ENCODE peak calls at places on chromosome 14, in four cellular contexts. One of them, this sample, is unnamed.

GRCh38 chr14:78319826-78320635 is 149.9 kb downstream of the NRXN3 start:
- DNase-seq in A549: no peak
- DNase-seq in fibroblast of lung: no peak
- DNase-seq in GM23338: no peak
- DNase-seq in this sample: no peak

GRCh38 chr14:105890474-105891220 is 364.3 kb downstream of the TMEM121 start:
- DNase-seq in GM23338: no peak
- DNase-seq in fibroblast of lung: no peak
- DNase-seq in A549: no peak
- DNase-seq in this sample: no peak

GRCh38 chr14:26282578-26282977 is 315.3 kb downstream of the NOVA1 start:
- DNase-seq in fibroblast of lung: no peak
- DNase-seq in GM23338: no peak
- DNase-seq in A549: no peak
- DNase-seq in this sample: no peak

GRCh38 chr14:91387135-91387849 is 30.3 kb downstream of the CCDC88C start:
- DNase-seq in A549: no peak
- DNase-seq in GM23338: no peak
- DNase-seq in fibroblast of lung: peak
- DNase-seq in this sample: peak

GRCh38 chr14:106872619-106873446 is 1346.5 kb downstream of the TMEM121 start:
- DNase-seq in fibroblast of lung: no peak
- DNase-seq in GM23338: peak
- DNase-seq in A549: peak
- DNase-seq in this sample: no peak

GRCh38 chr14:31380106-31380505 is 40.2 kb downstream of the HEATR5A start:
- DNase-seq in fibroblast of lung: no peak
- DNase-seq in A549: no peak
- DNase-seq in GM23338: no peak
- DNase-seq in this sample: peak

GRCh38 chr14:81382517-81383225 is 17.5 kb downstream of the STON2 start:
- DNase-seq in fibroblast of lung: no peak
- DNase-seq in GM23338: no peak
- DNase-seq in A549: no peak
- DNase-seq in this sample: peak

GRCh38 chr14:55131782-55132181 is 2.7 kb downstream of the LGALS3 start:
- DNase-seq in A549: no peak
- DNase-seq in fibroblast of lung: no peak
- DNase-seq in GM23338: no peak
- DNase-seq in this sample: no peak

GRCh38 chr14:74401504-74402241 is 24.3 kb downstream of the SYNDIG1L start:
- DNase-seq in GM23338: peak
- DNase-seq in fibroblast of lung: no peak
- DNase-seq in A549: no peak
- DNase-seq in this sample: no peak

GRCh38 chr14:33508663-33509062 is 442.2 kb downstream of the EGLN3 start:
- DNase-seq in fibroblast of lung: no peak
- DNase-seq in GM23338: no peak
- DNase-seq in A549: no peak
- DNase-seq in this sample: peak

GRCh38 chr14:74400919-74401503 is 25.0 kb downstream of the SYNDIG1L start:
- DNase-seq in A549: no peak
- DNase-seq in GM23338: peak
- DNase-seq in fibroblast of lung: no peak
- DNase-seq in this sample: no peak

GRCh38 chr14:79551591-79551990 is 659.7 kb downstream of the DIO2 start:
- DNase-seq in A549: no peak
- DNase-seq in fibroblast of lung: no peak
- DNase-seq in GM23338: no peak
- DNase-seq in this sample: no peak

DNA sequence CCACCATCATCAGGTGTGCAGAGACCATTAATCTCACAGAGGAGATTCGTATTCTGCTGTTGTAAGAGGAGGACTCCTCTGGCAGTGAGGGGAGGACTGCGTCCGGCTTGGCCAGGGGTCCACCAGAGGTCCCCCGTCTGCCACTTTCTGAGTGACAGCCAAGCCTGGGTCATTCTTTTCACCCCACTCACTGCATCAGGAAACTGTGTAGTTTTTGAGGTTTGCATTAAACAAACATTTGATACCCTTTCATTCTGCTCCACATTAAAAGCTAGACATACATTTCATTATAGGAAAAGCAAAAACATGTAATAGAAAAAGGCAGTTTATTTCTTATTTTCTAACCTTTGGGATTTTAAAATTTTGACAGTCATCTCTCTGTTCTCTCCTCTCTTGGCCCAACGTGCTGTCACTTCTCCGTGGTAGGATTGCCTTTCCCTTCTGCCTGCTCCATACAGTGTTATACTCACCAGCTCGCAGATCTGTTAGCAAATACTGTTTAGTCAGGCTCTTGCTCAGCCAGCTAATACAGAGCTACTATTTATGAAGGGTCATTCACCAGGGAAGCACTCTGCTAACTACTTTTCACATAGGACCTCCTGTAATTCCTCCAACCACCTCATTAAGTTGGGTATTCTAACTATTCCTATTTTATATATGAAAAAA is 99.3 kb downstream of the PELI2 start:
- DNase-seq in A549: no peak
- DNase-seq in GM23338: no peak
- DNase-seq in fibroblast of lung: no peak
- DNase-seq in this sample: no peak
- H3K4me2 ChIP-seq in A549: no peak
- H3K4me2 ChIP-seq in GM23338: no peak
- H3K4me2 ChIP-seq in fibroblast of lung: no peak
- H3K4me2 ChIP-seq in this sample: peak

GRCh38 chr14:22390824-22391461 is 198.1 kb downstream of the DAD1 start:
- DNase-seq in fibroblast of lung: no peak
- DNase-seq in GM23338: no peak
- DNase-seq in A549: peak
- DNase-seq in this sample: no peak

GRCh38 chr14:22386924-22387775 is 201.9 kb downstream of the DAD1 start:
- DNase-seq in GM23338: peak
- DNase-seq in A549: peak
- DNase-seq in fibroblast of lung: peak
- DNase-seq in this sample: peak

GRCh38 chr14:22390195-22390594 is 198.8 kb downstream of the DAD1 start:
- DNase-seq in A549: no peak
- DNase-seq in GM23338: no peak
- DNase-seq in fibroblast of lung: no peak
- DNase-seq in this sample: no peak

GRCh38 chr14:22387776-22388241 is 201.2 kb downstream of the DAD1 start:
- DNase-seq in GM23338: peak
- DNase-seq in fibroblast of lung: no peak
- DNase-seq in A549: no peak
- DNase-seq in this sample: peak

GRCh38 chr14:22388669-22389625 is 200.1 kb downstream of the DAD1 start:
- DNase-seq in A549: peak
- DNase-seq in GM23338: no peak
- DNase-seq in fibroblast of lung: peak
- DNase-seq in this sample: peak
- H3K4me2 ChIP-seq in A549: peak
- H3K4me2 ChIP-seq in GM23338: no peak
- H3K4me2 ChIP-seq in fibroblast of lung: no peak
- H3K4me2 ChIP-seq in this sample: peak

GRCh38 chr14:53153702-53154112 is 584 bp upstream of the DDHD1 start:
- DNase-seq in A549: no peak
- DNase-seq in fibroblast of lung: no peak
- DNase-seq in GM23338: no peak
- DNase-seq in this sample: no peak
- H3K4me2 ChIP-seq in A549: peak
- H3K4me2 ChIP-seq in fibroblast of lung: no peak
- H3K4me2 ChIP-seq in GM23338: peak
- H3K4me2 ChIP-seq in this sample: peak

GRCh38 chr14:36658091-36659009 is 3.3 kb upstream of the PAX9 start:
- DNase-seq in A549: no peak
- DNase-seq in fibroblast of lung: no peak
- DNase-seq in GM23338: peak
- DNase-seq in this sample: no peak
- H3K4me2 ChIP-seq in A549: no peak
- H3K4me2 ChIP-seq in fibroblast of lung: no peak
- H3K4me2 ChIP-seq in GM23338: peak
- H3K4me2 ChIP-seq in this sample: peak

DNA sequence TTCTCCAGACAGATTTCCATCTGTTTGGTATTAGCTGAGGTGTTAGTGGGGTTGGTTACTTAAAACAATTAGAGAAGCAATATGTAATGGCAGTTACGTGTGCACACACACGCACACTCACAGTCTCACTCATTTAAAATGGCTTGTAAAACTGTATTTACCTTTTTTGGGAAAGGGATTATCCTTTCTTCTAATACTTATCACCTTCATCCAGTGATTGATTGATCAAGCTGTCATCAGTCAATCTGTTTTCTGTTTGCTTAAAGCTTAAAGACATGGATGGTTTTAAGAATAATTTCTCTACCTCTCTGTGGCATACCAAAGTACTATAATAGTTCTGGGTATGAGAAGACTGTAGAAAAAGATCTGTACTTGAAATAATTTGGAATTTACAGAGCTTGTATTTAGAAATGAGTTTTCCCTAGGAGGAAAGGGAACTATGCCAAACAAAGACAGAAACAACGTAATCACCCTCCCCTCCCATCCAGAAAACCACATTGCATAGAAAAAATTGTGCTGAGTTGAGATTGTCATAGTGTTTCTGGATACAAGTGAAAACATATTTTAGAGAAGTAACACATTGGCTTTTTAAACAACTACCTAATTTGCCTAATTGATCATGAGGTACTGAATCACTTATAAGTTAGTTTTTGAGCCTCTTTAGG is 455.8 kb downstream of the PCNX1 start:
- DNase-seq in A549: no peak
- DNase-seq in fibroblast of lung: peak
- DNase-seq in GM23338: no peak
- DNase-seq in this sample: peak
- H3K4me2 ChIP-seq in A549: no peak
- H3K4me2 ChIP-seq in fibroblast of lung: peak
- H3K4me2 ChIP-seq in GM23338: no peak
- H3K4me2 ChIP-seq in this sample: peak

GRCh38 chr14:96602186-96602585 is 100.0 kb downstream of the PAPOLA start:
- DNase-seq in fibroblast of lung: no peak
- DNase-seq in A549: no peak
- DNase-seq in GM23338: no peak
- DNase-seq in this sample: no peak

GRCh38 chr14:96599076-96599475 is 96.9 kb downstream of the PAPOLA start:
- DNase-seq in A549: no peak
- DNase-seq in fibroblast of lung: no peak
- DNase-seq in GM23338: no peak
- DNase-seq in this sample: no peak

GRCh38 chr14:96598332-96598928 is 96.2 kb downstream of the PAPOLA start:
- DNase-seq in GM23338: no peak
- DNase-seq in fibroblast of lung: no peak
- DNase-seq in A549: no peak
- DNase-seq in this sample: no peak

GRCh38 chr14:96597680-96598079 is 95.5 kb downstream of the PAPOLA start:
- DNase-seq in A549: no peak
- DNase-seq in fibroblast of lung: no peak
- DNase-seq in GM23338: no peak
- DNase-seq in this sample: no peak

GRCh38 chr14:96603350-96604255 is 101.4 kb downstream of the PAPOLA start:
- DNase-seq in fibroblast of lung: no peak
- DNase-seq in GM23338: no peak
- DNase-seq in A549: no peak
- DNase-seq in this sample: no peak
- H3K4me2 ChIP-seq in fibroblast of lung: no peak
- H3K4me2 ChIP-seq in GM23338: no peak
- H3K4me2 ChIP-seq in A549: no peak
- H3K4me2 ChIP-seq in this sample: no peak

GRCh38 chr14:50447491-50447890 is 50.8 kb upstream of the CDKL1 start:
- DNase-seq in GM23338: no peak
- DNase-seq in fibroblast of lung: no peak
- DNase-seq in A549: no peak
- DNase-seq in this sample: peak
- H3K4me2 ChIP-seq in GM23338: no peak
- H3K4me2 ChIP-seq in fibroblast of lung: no peak
- H3K4me2 ChIP-seq in A549: peak
- H3K4me2 ChIP-seq in this sample: no peak

DNA sequence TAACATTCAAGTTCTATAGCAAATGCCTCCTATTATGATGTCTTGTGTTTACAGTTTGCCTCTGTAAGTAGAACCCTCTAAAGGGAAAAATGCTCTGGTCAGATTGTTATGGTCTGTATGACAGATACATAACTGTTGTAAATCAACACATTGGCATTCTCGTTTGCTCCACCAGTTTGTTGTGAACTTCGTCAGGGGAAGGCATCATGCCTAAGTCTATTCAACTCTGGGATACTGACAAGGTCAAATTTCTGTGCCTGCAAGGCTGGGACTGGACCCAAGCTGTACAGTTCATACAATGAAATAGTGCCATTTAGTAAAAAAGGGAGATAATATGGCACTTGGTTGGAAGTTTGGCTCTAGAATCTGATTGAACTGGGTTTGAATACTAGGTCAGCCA is 392.3 kb downstream of the RAD51B start:
- DNase-seq in A549: no peak
- DNase-seq in fibroblast of lung: peak
- DNase-seq in GM23338: no peak
- DNase-seq in this sample: no peak
- H3K4me2 ChIP-seq in A549: no peak
- H3K4me2 ChIP-seq in fibroblast of lung: no peak
- H3K4me2 ChIP-seq in GM23338: no peak
- H3K4me2 ChIP-seq in this sample: no peak

DNA sequence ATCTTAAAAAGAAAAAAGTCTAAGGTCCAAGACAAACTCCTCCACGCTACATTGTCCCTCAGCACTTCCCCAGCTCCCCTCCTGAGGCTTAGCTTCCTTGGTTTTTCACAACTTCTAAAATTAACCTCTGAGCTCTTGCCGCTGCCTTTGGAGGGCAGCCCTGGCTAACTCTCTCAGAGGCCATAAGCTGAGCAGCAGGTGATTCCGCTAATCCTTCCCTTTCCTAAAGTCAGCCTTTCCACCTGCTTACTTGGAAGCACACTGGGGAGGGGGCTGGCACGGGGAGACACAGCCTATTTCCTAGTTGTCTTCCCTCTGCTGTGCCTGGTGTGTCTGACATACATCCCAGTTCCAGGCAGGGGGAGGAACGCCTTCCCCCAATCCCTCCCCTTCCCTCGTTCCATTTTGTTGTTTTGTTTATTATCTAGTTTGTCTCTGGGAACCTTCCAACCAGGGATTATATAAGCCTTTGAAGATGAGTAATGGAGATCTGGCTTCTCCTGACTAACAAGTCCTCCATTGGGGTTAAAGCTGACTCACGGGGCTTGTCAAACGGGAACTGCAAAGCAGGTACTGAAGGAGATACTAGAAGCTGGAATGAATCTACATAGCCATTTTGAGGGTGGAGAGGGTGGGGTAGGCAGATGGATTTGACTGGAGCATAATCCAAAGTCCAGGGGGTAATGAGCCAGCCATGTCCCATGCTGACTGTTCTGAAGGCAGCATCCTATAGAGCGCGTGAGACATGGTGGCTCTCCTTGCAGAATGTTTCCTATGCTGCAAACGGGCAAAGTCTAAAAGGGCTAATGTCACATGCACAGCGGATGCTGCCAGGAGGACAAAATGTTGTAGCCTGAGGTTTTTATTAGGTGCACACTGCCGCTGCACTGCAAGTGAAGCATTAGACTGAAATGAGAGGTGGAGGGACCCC is 230.8 kb downstream of the FOXN3 start:
- DNase-seq in A549: no peak
- DNase-seq in GM23338: no peak
- DNase-seq in fibroblast of lung: peak
- DNase-seq in this sample: peak
- H3K4me2 ChIP-seq in A549: no peak
- H3K4me2 ChIP-seq in GM23338: no peak
- H3K4me2 ChIP-seq in fibroblast of lung: no peak
- H3K4me2 ChIP-seq in this sample: peak

This sample was measured in astrocyte.